ENCODE peak calls at places on chromosomes 5 and 9, in seven cellular contexts. M is GM12865, F is T47D, J is stomach, N is colonic mucosa, V is ureter, P is H54. L is an unnamed sample.

GRCh38 chr9:109880276-109881169 is 100.5 kb downstream of the PALM2AKAP2 start:
- DNase-seq in M (peak; percentile 63), F (peak; percentile 66), J (no peak), N (no peak), V (no peak), P (peak; percentile 65), L (no peak)

GRCh38 chr5:102771435-102771834 is 16.3 kb downstream of the PAM start:
- DNase-seq in M (no peak), F (peak; percentile 42), J (no peak), N (no peak), V (no peak), P (no peak), L (no peak)

GRCh38 chr5:10885026-10885425 is 124.0 kb upstream of the DAP start:
- DNase-seq in M (no peak), F (no peak), J (no peak), N (no peak), V (no peak), P (peak; percentile 35), L (no peak)

GRCh38 chr5:96381526-96381925 is 51.5 kb downstream of the PCSK1 start:
- DNase-seq in M (peak; percentile 24), F (no peak), J (no peak), N (peak; percentile 20), V (no peak), P (no peak), L (no peak)

GRCh38 chr5:159061834-159062530 is 37.7 kb downstream of the EBF1 start:
- DNase-seq in M (no peak), F (no peak), J (no peak), N (no peak), V (no peak), P (no peak), L (no peak)

GRCh38 chr9:89639367-89639795 is 34.6 kb downstream of the GADD45G start:
- DNase-seq in M (no peak), F (no peak), J (peak; percentile 64), N (no peak), V (peak; percentile 71), P (no peak), L (peak; percentile 33)

GRCh38 chr9:92722386-92723298 is 42.0 kb downstream of the BICD2 start:
- DNase-seq in M (no peak), F (no peak), J (no peak), N (no peak), V (peak; percentile 44), P (no peak), L (no peak)

GRCh38 chr9:137432687-137433348 is 8.3 kb downstream of the ENTPD8 start:
- DNase-seq in M (no peak), F (no peak), J (no peak), N (no peak), V (no peak), P (no peak), L (no peak)

GRCh38 chr5:140182803-140183367 is 7.9 kb downstream of the CYSTM1 start:
- DNase-seq in M (no peak), F (no peak), J (no peak), N (peak; percentile 64), V (peak; percentile 54), P (peak; percentile 47), L (peak; percentile 60)

GRCh38 chr5:134007581-134008256 is 2.9 kb upstream of the VDAC1 start:
- DNase-seq in M (no peak), F (no peak), J (no peak), N (no peak), V (no peak), P (peak; percentile 64), L (no peak)

GRCh38 chr5:150278916-150279315 is 10.7 kb downstream of the CAMK2A start:
- DNase-seq in M (no peak), F (no peak), J (no peak), N (no peak), V (no peak), P (peak; percentile 86), L (no peak)

GRCh38 chr5:67170783-67171182 is 25.8 kb downstream of the CD180 start:
- DNase-seq in M (no peak), F (no peak), J (no peak), N (no peak), V (no peak), P (no peak), L (no peak)

GRCh38 chr5:139644001-139644456 is 4.1 kb upstream of the CXXC5 start:
- DNase-seq in M (no peak), F (peak; percentile 62), J (peak; percentile 20), N (peak; percentile 48), V (peak; percentile 39), P (no peak), L (no peak)

GRCh38 chr5:159017787-159018186 is 81.9 kb downstream of the EBF1 start:
- DNase-seq in M (no peak), F (no peak), J (no peak), N (peak; percentile 48), V (peak; percentile 61), P (peak; percentile 30), L (no peak)

GRCh38 chr5:158751961-158752655 is 347.6 kb downstream of the EBF1 start:
- DNase-seq in M (peak; percentile 82), F (no peak), J (no peak), N (no peak), V (no peak), P (no peak), L (no peak)

GRCh38 chr9:100639851-100640250 is 62.0 kb downstream of the CAVIN4 start:
- DNase-seq in M (no peak), F (no peak), J (no peak), N (no peak), V (no peak), P (no peak), L (no peak)

GRCh38 chr5:83844320-83845068 is 123.8 kb upstream of the HAPLN1 start:
- DNase-seq in M (peak; percentile 90), F (peak; percentile 12), J (no peak), N (no peak), V (no peak), P (peak; percentile 47), L (no peak)

GRCh38 chr5:151721087-151721646 is 34.5 kb upstream of the SPARC start:
- DNase-seq in M (peak; percentile 93), F (no peak), J (no peak), N (no peak), V (no peak), P (no peak), L (no peak)

GRCh38 chr5:93385665-93386064 is 195.4 kb downstream of the NR2F1-AS1 start:
- DNase-seq in M (no peak), F (no peak), J (no peak), N (no peak), V (no peak), P (no peak), L (no peak)

GRCh38 chr9:127734247-127734746 is 797 bp downstream of the TOR2A start:
- DNase-seq in M (no peak), F (no peak), J (no peak), N (no peak), V (no peak), P (no peak), L (no peak)

GRCh38 chr5:87499478-87500410 is 87.0 kb upstream of the CCNH start:
- DNase-seq in M (no peak), F (no peak), J (no peak), N (no peak), V (no peak), P (no peak), L (no peak)

GRCh38 chr9:5425006-5425628 is 12.6 kb downstream of the PLGRKT start:
- DNase-seq in M (peak; percentile 56), F (peak; percentile 65), J (no peak), N (no peak), V (no peak), P (no peak), L (no peak)

GRCh38 chr5:181120761-181121160 is 10.2 kb downstream of the OR2V1 start:
- DNase-seq in M (no peak), F (no peak), J (no peak), N (no peak), V (no peak), P (no peak), L (no peak)